ENCODE peak calls at places on chromosomes 13 and 19, in nine cellular contexts. P is cardiac fibroblast, Z is glutamatergic neuron, Q is heart right ventricle, F is upper lobe of right lung, B is pancreas, T is A549, D is HFF-Myc, R is AG09319. H is an unnamed sample.

GRCh38 chr13:21413013-21413412 is 46.1 kb downstream of the ZDHHC20 start:
- DNase-seq in P (peak; percentile 30), Z (no peak), Q (no peak), F (no peak), B (no peak), T (no peak), D (no peak), R (no peak), H (no peak)

GRCh38 chr19:40274585-40275544 is 10.3 kb downstream of the AKT2 start:
- DNase-seq in P (no peak), Z (peak; percentile 52), Q (no peak), F (no peak), B (no peak), T (no peak), D (no peak), R (no peak), H (no peak)

GRCh38 chr19:35471946-35472345 is 18.3 kb downstream of the KRTDAP start:
- DNase-seq in P (no peak), Z (no peak), Q (no peak), F (no peak), B (no peak), T (no peak), D (no peak), R (no peak), H (no peak)

GRCh38 chr13:31043891-31044657 is 111.6 kb downstream of the TEX26 start:
- DNase-seq in P (peak; percentile 87), Z (peak; percentile 86), Q (peak; percentile 70), F (peak; percentile 88), B (peak; percentile 56), T (peak; percentile 78), D (peak; percentile 65), R (peak; percentile 49), H (peak; percentile 93)

GRCh38 chr19:10975374-10976036 is 14.7 kb downstream of the SMARCA4 start:
- DNase-seq in P (peak; percentile 62), Z (no peak), Q (peak; percentile 62), F (no peak), B (no peak), T (no peak), D (no peak), R (peak; percentile 22), H (no peak)

GRCh38 chr19:54172764-54173699 is at the start of gene TMC4:
- DNase-seq in P (no peak), Z (no peak), Q (peak; percentile 54), F (peak; percentile 88), B (peak; percentile 86), T (peak; percentile 45), D (no peak), R (no peak), H (no peak)

GRCh38 chr13:29527916-29528315 is 67.6 kb downstream of the SLC7A1 start:
- DNase-seq in P (no peak), Z (no peak), Q (no peak), F (no peak), B (no peak), T (no peak), D (no peak), R (no peak), H (no peak)

GRCh38 chr13:43783820-43784219 is 3.0 kb downstream of the ENOX1 start:
- DNase-seq in P (peak; percentile 89), Z (no peak), Q (peak; percentile 12), F (no peak), B (no peak), T (peak; percentile 27), D (no peak), R (no peak), H (no peak)

GRCh38 chr13:79393564-79394249 is 12.3 kb downstream of the RBM26 start:
- DNase-seq in P (no peak), Z (no peak), Q (no peak), F (no peak), B (no peak), T (no peak), D (no peak), R (no peak), H (peak; percentile 87)

GRCh38 chr19:3178973-3179738 is 587 bp downstream of the S1PR4 start:
- DNase-seq in P (no peak), Z (no peak), Q (no peak), F (peak; percentile 72), B (no peak), T (no peak), D (no peak), R (no peak), H (no peak)

GRCh38 chr19:15843186-15843585 is 27.7 kb upstream of the OR10H1 start:
- DNase-seq in P (no peak), Z (no peak), Q (no peak), F (no peak), B (no peak), T (no peak), D (no peak), R (no peak), H (no peak)

GRCh38 chr13:84049442-84049841 is 167.2 kb upstream of the SLITRK1 start:
- DNase-seq in P (no peak), Z (no peak), Q (no peak), F (no peak), B (no peak), T (no peak), D (no peak), R (no peak), H (no peak)

GRCh38 chr13:42064259-42064658 is 15.8 kb downstream of the DGKH start:
- DNase-seq in P (peak; percentile 79), Z (no peak), Q (no peak), F (no peak), B (no peak), T (no peak), D (no peak), R (no peak), H (no peak)

GRCh38 chr13:43551897-43552456 is 234.8 kb downstream of the ENOX1 start:
- DNase-seq in P (no peak), Z (no peak), Q (no peak), F (no peak), B (no peak), T (no peak), D (no peak), R (no peak), H (no peak)

GRCh38 chr19:47471733-47472457 is at the start of gene SLC8A2:
- DNase-seq in P (peak; percentile 57), Z (peak; percentile 93), Q (peak; percentile 73), F (peak; percentile 75), B (peak; percentile 88), T (peak; percentile 76), D (no peak), R (peak; percentile 28), H (peak; percentile 90)

GRCh38 chr19:6230991-6231448 is 48.8 kb downstream of the MLLT1 start:
- DNase-seq in P (no peak), Z (no peak), Q (no peak), F (peak; percentile 55), B (peak; percentile 12), T (no peak), D (no peak), R (no peak), H (no peak)

GRCh38 chr13:56351041-56351440 is 789.7 kb upstream of the PRR20A start:
- DNase-seq in P (no peak), Z (no peak), Q (no peak), F (no peak), B (no peak), T (no peak), D (no peak), R (no peak), H (no peak)

GRCh38 chr13:56352901-56353300 is 787.8 kb upstream of the PRR20A start:
- DNase-seq in P (no peak), Z (no peak), Q (no peak), F (no peak), B (no peak), T (no peak), D (no peak), R (no peak), H (no peak)

GRCh38 chr13:56352356-56352755 is 788.4 kb upstream of the PRR20A start:
- DNase-seq in P (no peak), Z (no peak), Q (no peak), F (no peak), B (no peak), T (no peak), D (no peak), R (no peak), H (no peak)

GRCh38 chr13:56347014-56347413 is 793.7 kb upstream of the PRR20A start:
- DNase-seq in P (no peak), Z (no peak), Q (no peak), F (no peak), B (no peak), T (no peak), D (no peak), R (no peak), H (no peak)

GRCh38 chr13:56349866-56350265 is 790.9 kb upstream of the PRR20A start:
- DNase-seq in P (no peak), Z (no peak), Q (no peak), F (no peak), B (no peak), T (no peak), D (no peak), R (no peak), H (no peak)
- TF ChIP-seq CTCF in P (no peak), Z (no peak), Q (no peak), F (no peak), B (no peak), T (no peak), D (no peak), R (no peak), H (no peak)

GRCh38 chr19:28239270-28239669 is 973.7 kb downstream of the UQCRFS1 start:
- DNase-seq in P (peak; percentile 4), Z (peak; percentile 69), Q (no peak), F (no peak), B (no peak), T (peak; percentile 31), D (no peak), R (no peak), H (no peak)

GRCh38 chr19:28245937-28246336 is 967.0 kb downstream of the UQCRFS1 start:
- DNase-seq in P (no peak), Z (no peak), Q (no peak), F (no peak), B (no peak), T (no peak), D (no peak), R (no peak), H (no peak)

GRCh38 chr19:28244966-28245365 is 968.0 kb downstream of the UQCRFS1 start:
- DNase-seq in P (no peak), Z (no peak), Q (no peak), F (no peak), B (no peak), T (no peak), D (no peak), R (no peak), H (no peak)

GRCh38 chr19:28242317-28242927 is 970.5 kb downstream of the UQCRFS1 start:
- DNase-seq in P (peak; percentile 58), Z (no peak), Q (peak; percentile 7), F (no peak), B (no peak), T (peak; percentile 50), D (peak; percentile 12), R (peak; percentile 14), H (no peak)
- TF ChIP-seq CTCF in P (peak; percentile 54), Z (peak; percentile 79), Q (peak; percentile 58), F (peak; percentile 59), B (peak; percentile 63), T (peak; percentile 30), D (peak; percentile 75), R (peak; percentile 76), H (peak; percentile 53)

GRCh38 chr19:19185853-19186728 is 5.9 kb downstream of the BORCS8 start:
- DNase-seq in P (peak; percentile 59), Z (peak; percentile 62), Q (no peak), F (no peak), B (no peak), T (peak; percentile 61), D (no peak), R (no peak), H (no peak)
- TF ChIP-seq CTCF in P (peak; percentile 75), Z (peak; percentile 70), Q (peak; percentile 46), F (peak; percentile 58), B (peak; percentile 25), T (peak; percentile 46), D (peak; percentile 79), R (peak; percentile 53), H (peak; percentile 62)

GRCh38 chr13:27476943-27477681 is 26.7 kb upstream of the MTIF3 start:
- DNase-seq in P (peak; percentile 62), Z (no peak), Q (no peak), F (no peak), B (no peak), T (peak; percentile 45), D (no peak), R (peak; percentile 3), H (peak; percentile 64)
- TF ChIP-seq CTCF in P (no peak), Z (no peak), Q (no peak), F (no peak), B (no peak), T (no peak), D (no peak), R (no peak), H (no peak)